ENCODE peak calls at places on chromosome 6, in eight cellular contexts. One of them, this sample, is unnamed.

GRCh38 chr6:98847767-98848538 is 13.6 kb downstream of the POU3F2 start:
- DNase-seq in Calu3: no peak
- DNase-seq in IMR-90: no peak
- DNase-seq in CD8-positive, alpha-beta T cell: no peak
- DNase-seq in A549: no peak
- DNase-seq in foreskin fibroblast: no peak
- DNase-seq in nephron progenitor cell: no peak
- DNase-seq in HFF-Myc: no peak
- DNase-seq in this sample: no peak

GRCh38 chr6:113401231-113401630 is 455.9 kb upstream of the MARCKS start:
- DNase-seq in CD8-positive, alpha-beta T cell: no peak
- DNase-seq in A549: no peak
- DNase-seq in foreskin fibroblast: peak
- DNase-seq in nephron progenitor cell: no peak
- DNase-seq in Calu3: no peak
- DNase-seq in HFF-Myc: no peak
- DNase-seq in IMR-90: no peak
- DNase-seq in this sample: no peak

GRCh38 chr6:167937948-167938911 is 59.2 kb upstream of the KIF25 start:
- DNase-seq in HFF-Myc: no peak
- DNase-seq in A549: no peak
- DNase-seq in nephron progenitor cell: no peak
- DNase-seq in Calu3: no peak
- DNase-seq in CD8-positive, alpha-beta T cell: no peak
- DNase-seq in IMR-90: no peak
- DNase-seq in foreskin fibroblast: no peak
- DNase-seq in this sample: no peak

GRCh38 chr6:49535795-49536194 is 14.7 kb upstream of the C6orf141 start:
- DNase-seq in nephron progenitor cell: no peak
- DNase-seq in Calu3: no peak
- DNase-seq in A549: peak
- DNase-seq in HFF-Myc: no peak
- DNase-seq in CD8-positive, alpha-beta T cell: no peak
- DNase-seq in foreskin fibroblast: no peak
- DNase-seq in IMR-90: no peak
- DNase-seq in this sample: no peak

GRCh38 chr6:2952557-2953095 is 18.7 kb downstream of the SERPINB6 start:
- DNase-seq in A549: peak
- DNase-seq in foreskin fibroblast: peak
- DNase-seq in Calu3: peak
- DNase-seq in CD8-positive, alpha-beta T cell: peak
- DNase-seq in HFF-Myc: peak
- DNase-seq in nephron progenitor cell: peak
- DNase-seq in IMR-90: peak
- DNase-seq in this sample: peak

GRCh38 chr6:32982702-32983492 is 14.5 kb downstream of the BRD2 start:
- DNase-seq in IMR-90: no peak
- DNase-seq in A549: no peak
- DNase-seq in CD8-positive, alpha-beta T cell: no peak
- DNase-seq in Calu3: no peak
- DNase-seq in HFF-Myc: no peak
- DNase-seq in foreskin fibroblast: no peak
- DNase-seq in nephron progenitor cell: no peak
- DNase-seq in this sample: no peak

GRCh38 chr6:604579-604978 is 52.3 kb downstream of the HUS1B start:
- DNase-seq in Calu3: no peak
- DNase-seq in foreskin fibroblast: no peak
- DNase-seq in CD8-positive, alpha-beta T cell: no peak
- DNase-seq in nephron progenitor cell: no peak
- DNase-seq in HFF-Myc: no peak
- DNase-seq in IMR-90: no peak
- DNase-seq in A549: no peak
- DNase-seq in this sample: no peak

GRCh38 chr6:106512958-106513480 is 116.3 kb downstream of the RTN4IP1 start:
- DNase-seq in Calu3: no peak
- DNase-seq in foreskin fibroblast: no peak
- DNase-seq in HFF-Myc: no peak
- DNase-seq in nephron progenitor cell: no peak
- DNase-seq in IMR-90: no peak
- DNase-seq in A549: no peak
- DNase-seq in CD8-positive, alpha-beta T cell: no peak
- DNase-seq in this sample: no peak

GRCh38 chr6:143549221-143549620 is 37.7 kb upstream of the FUCA2 start:
- DNase-seq in IMR-90: no peak
- DNase-seq in nephron progenitor cell: no peak
- DNase-seq in A549: no peak
- DNase-seq in foreskin fibroblast: no peak
- DNase-seq in Calu3: no peak
- DNase-seq in CD8-positive, alpha-beta T cell: no peak
- DNase-seq in HFF-Myc: no peak
- DNase-seq in this sample: no peak

GRCh38 chr6:11333292-11333849 is 100.9 kb upstream of the NEDD9 start:
- DNase-seq in foreskin fibroblast: no peak
- DNase-seq in CD8-positive, alpha-beta T cell: no peak
- DNase-seq in IMR-90: no peak
- DNase-seq in HFF-Myc: no peak
- DNase-seq in Calu3: no peak
- DNase-seq in A549: no peak
- DNase-seq in nephron progenitor cell: no peak
- DNase-seq in this sample: no peak

GRCh38 chr6:30821862-30822784 is 62.2 kb upstream of the DDR1 start:
- DNase-seq in CD8-positive, alpha-beta T cell: no peak
- DNase-seq in nephron progenitor cell: no peak
- DNase-seq in A549: peak
- DNase-seq in foreskin fibroblast: no peak
- DNase-seq in IMR-90: no peak
- DNase-seq in Calu3: peak
- DNase-seq in HFF-Myc: no peak
- DNase-seq in this sample: no peak
- TF ChIP-seq CTCF in CD8-positive, alpha-beta T cell: peak
- TF ChIP-seq CTCF in nephron progenitor cell: peak
- TF ChIP-seq CTCF in A549: peak
- TF ChIP-seq CTCF in foreskin fibroblast: peak
- TF ChIP-seq CTCF in IMR-90: peak
- TF ChIP-seq CTCF in Calu3: peak
- TF ChIP-seq CTCF in HFF-Myc: peak
- TF ChIP-seq CTCF in this sample: peak

DNA sequence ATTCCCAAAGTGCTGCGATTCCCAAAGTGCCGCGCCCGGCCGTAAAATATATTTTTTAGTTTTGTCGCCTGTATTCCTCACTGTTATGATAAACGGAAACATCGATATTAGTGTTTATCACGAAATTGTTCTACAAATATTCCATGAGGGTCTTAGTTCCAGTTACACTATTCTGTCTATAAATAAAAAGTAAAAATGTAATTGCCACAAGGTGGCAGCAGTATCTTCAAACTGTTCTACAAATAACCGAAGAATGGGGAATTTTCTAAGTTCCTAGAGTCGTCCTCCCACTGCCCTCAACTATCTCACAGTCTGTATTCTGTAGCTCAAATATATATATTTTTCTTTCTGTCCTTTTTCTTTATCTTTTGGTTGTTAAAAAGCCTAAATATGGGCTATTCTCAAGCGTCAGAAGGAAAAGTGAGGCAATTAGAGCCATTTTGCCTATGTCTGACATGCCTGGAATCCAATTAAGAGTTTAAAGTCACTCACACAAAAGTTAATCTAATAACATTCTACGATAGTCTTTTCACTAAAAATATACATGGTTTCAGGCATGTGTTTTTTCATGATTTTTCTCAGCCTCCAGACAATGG is 14.1 kb upstream of the FAM162B start:
- DNase-seq in nephron progenitor cell: peak
- DNase-seq in A549: peak
- DNase-seq in Calu3: peak
- DNase-seq in foreskin fibroblast: no peak
- DNase-seq in CD8-positive, alpha-beta T cell: no peak
- DNase-seq in IMR-90: peak
- DNase-seq in HFF-Myc: peak
- DNase-seq in this sample: no peak
- TF ChIP-seq CTCF in nephron progenitor cell: peak
- TF ChIP-seq CTCF in A549: peak
- TF ChIP-seq CTCF in Calu3: no peak
- TF ChIP-seq CTCF in foreskin fibroblast: peak
- TF ChIP-seq CTCF in CD8-positive, alpha-beta T cell: peak
- TF ChIP-seq CTCF in IMR-90: peak
- TF ChIP-seq CTCF in HFF-Myc: peak
- TF ChIP-seq CTCF in this sample: peak

GRCh38 chr6:111982681-111983080 is 71.2 kb upstream of the CCN6 start:
- DNase-seq in nephron progenitor cell: no peak
- DNase-seq in HFF-Myc: no peak
- DNase-seq in A549: no peak
- DNase-seq in Calu3: no peak
- DNase-seq in foreskin fibroblast: no peak
- DNase-seq in IMR-90: no peak
- DNase-seq in CD8-positive, alpha-beta T cell: no peak
- DNase-seq in this sample: no peak
- TF ChIP-seq CTCF in nephron progenitor cell: no peak
- TF ChIP-seq CTCF in HFF-Myc: no peak
- TF ChIP-seq CTCF in A549: no peak
- TF ChIP-seq CTCF in Calu3: no peak
- TF ChIP-seq CTCF in foreskin fibroblast: no peak
- TF ChIP-seq CTCF in IMR-90: no peak
- TF ChIP-seq CTCF in CD8-positive, alpha-beta T cell: no peak
- TF ChIP-seq CTCF in this sample: no peak

GRCh38 chr6:25579484-25579883 is 72.5 kb upstream of the SCGN start:
- DNase-seq in CD8-positive, alpha-beta T cell: no peak
- DNase-seq in Calu3: no peak
- DNase-seq in nephron progenitor cell: no peak
- DNase-seq in A549: no peak
- DNase-seq in IMR-90: no peak
- DNase-seq in HFF-Myc: no peak
- DNase-seq in foreskin fibroblast: no peak
- DNase-seq in this sample: no peak

GRCh38 chr6:25582101-25582500 is 69.9 kb upstream of the SCGN start:
- DNase-seq in nephron progenitor cell: no peak
- DNase-seq in foreskin fibroblast: no peak
- DNase-seq in Calu3: no peak
- DNase-seq in CD8-positive, alpha-beta T cell: no peak
- DNase-seq in IMR-90: no peak
- DNase-seq in A549: no peak
- DNase-seq in HFF-Myc: no peak
- DNase-seq in this sample: no peak

GRCh38 chr6:25579902-25580495 is 72.0 kb upstream of the SCGN start:
- DNase-seq in Calu3: no peak
- DNase-seq in CD8-positive, alpha-beta T cell: no peak
- DNase-seq in nephron progenitor cell: no peak
- DNase-seq in A549: no peak
- DNase-seq in foreskin fibroblast: no peak
- DNase-seq in IMR-90: no peak
- DNase-seq in HFF-Myc: no peak
- DNase-seq in this sample: no peak

GRCh38 chr6:25576920-25577319 is 75.1 kb upstream of the SCGN start:
- DNase-seq in HFF-Myc: no peak
- DNase-seq in Calu3: no peak
- DNase-seq in foreskin fibroblast: no peak
- DNase-seq in nephron progenitor cell: no peak
- DNase-seq in A549: no peak
- DNase-seq in IMR-90: no peak
- DNase-seq in CD8-positive, alpha-beta T cell: no peak
- DNase-seq in this sample: no peak

DNA sequence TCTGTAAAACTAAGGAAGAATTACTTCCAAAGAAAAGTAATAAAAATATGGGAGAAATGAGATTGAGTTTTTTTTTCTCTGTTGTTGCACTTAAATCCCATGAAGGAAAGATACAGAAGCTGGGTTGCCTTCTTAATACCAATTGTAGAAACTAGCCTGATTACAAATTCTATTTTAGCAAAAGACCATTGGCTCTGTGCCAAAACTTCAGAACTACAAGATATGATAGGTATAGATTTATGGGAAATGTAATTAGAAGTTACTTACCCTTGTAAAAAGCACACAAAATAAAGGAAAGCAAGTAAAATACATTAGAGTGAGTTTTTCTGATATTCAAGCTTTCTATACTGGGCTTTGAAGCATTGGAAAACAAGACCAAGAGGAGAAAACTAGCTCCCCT is 73.5 kb upstream of the SCGN start:
- DNase-seq in nephron progenitor cell: no peak
- DNase-seq in IMR-90: no peak
- DNase-seq in A549: no peak
- DNase-seq in CD8-positive, alpha-beta T cell: no peak
- DNase-seq in Calu3: no peak
- DNase-seq in HFF-Myc: no peak
- DNase-seq in foreskin fibroblast: no peak
- DNase-seq in this sample: no peak
- TF ChIP-seq CTCF in nephron progenitor cell: no peak
- TF ChIP-seq CTCF in IMR-90: no peak
- TF ChIP-seq CTCF in A549: no peak
- TF ChIP-seq CTCF in CD8-positive, alpha-beta T cell: no peak
- TF ChIP-seq CTCF in Calu3: no peak
- TF ChIP-seq CTCF in HFF-Myc: no peak
- TF ChIP-seq CTCF in foreskin fibroblast: no peak
- TF ChIP-seq CTCF in this sample: no peak

DNA sequence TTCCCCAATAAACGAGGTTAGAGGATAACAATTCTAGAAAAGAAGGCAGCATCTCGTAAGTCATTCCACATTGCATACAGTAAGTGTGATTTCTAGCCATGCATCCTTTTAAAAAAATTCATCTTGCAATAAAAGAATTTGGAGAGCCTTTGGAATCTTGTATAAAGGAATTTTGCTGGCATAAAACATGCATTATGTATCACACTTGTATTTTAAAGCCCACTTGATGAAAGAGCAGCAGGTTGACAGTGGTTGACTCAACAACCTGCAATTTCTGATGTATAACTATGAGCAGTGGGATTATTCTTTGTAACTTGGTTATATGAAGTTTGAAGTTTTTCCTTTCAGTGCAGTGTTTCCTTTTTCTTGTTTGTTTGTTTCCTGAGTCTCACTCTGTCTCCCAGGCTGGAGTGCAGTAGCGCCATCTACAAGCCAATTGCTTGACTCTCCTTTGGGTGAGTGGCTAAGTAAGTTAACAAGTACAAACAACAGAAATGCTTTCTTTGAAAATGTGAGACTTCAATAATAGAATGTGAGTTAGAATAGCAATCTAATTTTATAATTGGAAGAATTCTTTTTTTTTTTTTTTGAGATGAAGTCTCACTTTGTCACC is 39.9 kb downstream of the JARID2 start:
- DNase-seq in A549: no peak
- DNase-seq in Calu3: no peak
- DNase-seq in nephron progenitor cell: no peak
- DNase-seq in foreskin fibroblast: no peak
- DNase-seq in CD8-positive, alpha-beta T cell: no peak
- DNase-seq in HFF-Myc: no peak
- DNase-seq in IMR-90: peak
- DNase-seq in this sample: no peak
- TF ChIP-seq CTCF in A549: peak
- TF ChIP-seq CTCF in Calu3: no peak
- TF ChIP-seq CTCF in nephron progenitor cell: no peak
- TF ChIP-seq CTCF in foreskin fibroblast: no peak
- TF ChIP-seq CTCF in CD8-positive, alpha-beta T cell: no peak
- TF ChIP-seq CTCF in HFF-Myc: no peak
- TF ChIP-seq CTCF in IMR-90: peak
- TF ChIP-seq CTCF in this sample: no peak

This sample was measured in CD4-positive, alpha-beta T cell.